ENCODE peak calls at places on chromosomes 6 and 20, in four cellular contexts. F is HepG2, Y is breast epithelium, L is upper lobe of left lung. X is an unnamed sample. For H3K4me1, the result is how much of the 10 kb centered on the place peaks cover.

GRCh38 chr6:124029535-124029934 is 225.9 kb downstream of the NKAIN2 start:
- DNase-seq in F (no peak), Y (no peak), L (no peak), X (no peak)

GRCh38 chr20:49964964-49965780 is 17.6 kb upstream of the SNAI1 start:
- DNase-seq in F (peak), Y (no peak), L (no peak), X (peak)

GRCh38 chr6:159716247-159717086 is 10.8 kb upstream of the WTAP start:
- DNase-seq in F (no peak), Y (no peak), L (no peak), X (no peak)

GRCh38 chr6:449486-450419 is 58.2 kb downstream of the IRF4 start:
- DNase-seq in F (no peak), Y (no peak), L (peak), X (no peak)

GRCh38 chr6:108941281-108941680 is 93.1 kb downstream of the ARMC2 start:
- DNase-seq in F (no peak), Y (no peak), L (no peak), X (no peak)

GRCh38 chr6:131615275-131615674 is 12.8 kb downstream of the MED23 start:
- DNase-seq in F (no peak), Y (no peak), L (no peak), X (no peak)

GRCh38 chr6:13261464-13261994 is 66.8 kb downstream of the TBC1D7 start:
- DNase-seq in F (no peak), Y (no peak), L (no peak), X (peak)

GRCh38 chr20:32727663-32728062 is 15.6 kb downstream of the COMMD7 start:
- DNase-seq in F (no peak), Y (no peak), L (no peak), X (no peak)

GRCh38 chr6:75791881-75792280 is 42.8 kb downstream of the MYO6 start:
- DNase-seq in F (no peak), Y (no peak), L (no peak), X (no peak)

GRCh38 chr6:166460473-166461437 is 78.0 kb upstream of the MPC1 start:
- DNase-seq in F (no peak), Y (no peak), L (no peak), X (no peak)

GRCh38 chr6:170438861-170439260 is 114.2 kb downstream of the PSMB1 start:
- DNase-seq in F (no peak), Y (no peak), L (no peak), X (no peak)
- TF ChIP-seq POLR2A in F (no peak), Y (no peak), L (no peak), X (no peak)

GRCh38 chr20:4065405-4065841 is 50.1 kb upstream of the RNF24 start:
- DNase-seq in F (no peak), Y (no peak), L (no peak), X (no peak)
- H3K4me1 ChIP-seq in F (under half), Y (under half), L (under half), X (under half)

DNA sequence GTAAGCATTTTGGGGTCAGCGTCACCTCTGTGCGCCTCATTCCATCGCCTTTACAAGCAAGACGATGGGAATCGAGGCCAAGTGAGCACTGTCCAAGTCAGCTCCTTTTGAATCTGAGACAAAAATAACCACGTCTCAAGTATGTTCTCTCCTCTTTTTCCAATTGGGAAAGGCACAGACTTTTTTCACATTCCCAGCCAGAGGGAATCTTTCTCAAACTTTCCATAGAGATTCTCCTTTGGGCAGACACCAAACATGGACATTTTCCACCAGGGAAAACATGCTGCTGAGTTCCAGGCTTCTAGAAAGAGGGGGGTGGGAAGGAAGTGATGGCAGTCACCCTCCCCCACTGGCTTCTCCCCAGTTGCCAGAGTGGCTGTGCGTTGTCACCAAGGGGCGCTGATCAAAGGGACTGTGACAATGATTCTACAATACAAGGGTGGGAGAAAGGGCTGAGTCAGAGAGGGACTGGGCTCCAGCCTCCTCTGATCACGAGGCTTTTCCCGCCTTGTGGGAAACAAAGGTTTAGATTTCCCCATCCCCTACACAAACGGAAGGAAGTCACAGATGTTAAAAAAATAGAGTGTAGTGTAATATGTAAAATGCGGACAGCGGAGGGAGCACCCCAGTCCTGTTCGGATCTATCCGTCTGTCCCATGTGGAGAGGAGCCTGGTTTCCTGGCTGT is 281.9 kb upstream of the RNF24 start:
- DNase-seq in F (peak), Y (no peak), L (no peak), X (no peak)
- TF ChIP-seq POLR2AphosphoS5 in F (no peak), Y (no peak), L (no peak), X (no peak)

DNA sequence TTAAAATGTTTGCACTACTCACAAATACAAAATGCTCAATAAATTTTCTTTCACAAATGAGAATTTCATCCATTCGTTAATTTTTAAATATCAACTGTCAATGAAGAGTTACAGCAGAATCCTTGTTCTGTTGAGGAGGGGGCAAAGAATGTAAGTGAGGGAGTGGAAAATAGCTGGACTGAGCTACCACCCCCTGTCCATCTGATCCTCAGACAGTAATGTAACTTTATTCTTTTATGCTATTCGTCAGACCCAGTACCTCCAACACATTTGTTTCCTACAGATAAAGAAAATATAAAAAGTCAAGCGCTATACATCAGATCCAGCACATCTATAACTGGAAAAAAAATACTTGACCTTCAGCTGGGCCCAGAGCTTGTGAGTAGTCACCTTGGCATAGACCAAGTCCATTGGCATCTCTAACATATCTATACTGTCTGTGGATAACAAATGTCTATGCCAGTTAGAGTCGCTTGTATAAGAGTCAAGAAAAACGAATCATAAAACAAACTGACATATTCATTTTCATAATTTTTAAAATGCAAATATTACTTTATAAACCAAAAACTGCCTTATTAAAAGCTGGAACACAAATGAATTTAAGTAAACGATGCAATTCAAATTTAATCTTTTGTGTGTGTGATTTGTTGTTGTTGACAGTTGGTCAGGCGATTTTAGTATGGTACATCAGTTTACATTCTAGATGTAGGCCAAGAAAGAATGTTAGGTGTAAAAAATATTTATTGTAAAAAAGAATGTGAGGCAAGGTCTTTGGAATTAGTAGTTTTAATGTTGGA is 57.2 kb upstream of the HFE start:
- DNase-seq in F (no peak), Y (no peak), L (no peak), X (no peak)
- TF ChIP-seq POLR2A in F (no peak), Y (no peak), L (no peak), X (no peak)

GRCh38 chr20:25224941-25225340 is 22.9 kb upstream of the PYGB start:
- DNase-seq in F (no peak), Y (no peak), L (peak), X (no peak)
- H3K4me1 ChIP-seq in F (under half), Y (under half), L (under half), X (under half)

DNA sequence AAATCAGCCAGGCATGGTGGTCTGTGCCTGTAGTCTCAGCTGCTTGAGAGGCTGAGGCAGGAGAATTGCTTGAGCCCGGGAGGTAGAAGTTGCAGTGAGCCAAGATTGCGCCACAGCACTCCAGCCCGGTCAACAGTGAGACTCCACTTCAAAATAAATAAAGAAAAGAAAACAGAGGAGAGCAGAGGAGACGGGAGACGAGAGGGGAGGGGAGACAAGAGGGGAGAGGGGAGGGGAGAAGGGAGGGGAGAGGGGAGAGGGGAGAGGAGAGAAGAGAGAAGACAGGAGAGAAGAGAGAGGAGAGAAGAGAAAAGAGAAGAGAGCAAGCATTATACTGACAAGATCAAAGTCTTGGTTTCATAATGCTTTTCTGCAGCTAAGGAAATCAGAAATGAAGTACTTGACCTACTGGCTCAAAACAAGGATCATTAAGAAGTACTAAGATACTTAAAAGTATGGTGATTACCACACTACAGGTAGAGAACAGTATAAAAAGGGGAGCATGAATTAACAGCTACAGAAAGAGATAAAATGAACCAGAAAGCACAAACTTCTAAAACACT is 30.5 kb downstream of the FAM8A1 start:
- DNase-seq in F (peak), Y (no peak), L (no peak), X (peak)
- TF ChIP-seq POLR2AphosphoS5 in F (no peak), Y (no peak), L (no peak), X (no peak)

GRCh38 chr6:41789937-41790502 is 2.5 kb downstream of the TOMM6 start:
- DNase-seq in F (no peak), Y (no peak), L (no peak), X (no peak)
- TF ChIP-seq POLR2A in F (no peak), Y (no peak), L (no peak), X (no peak)

GRCh38 chr6:18414102-18414501 is 27.0 kb downstream of the RNF144B start:
- DNase-seq in F (no peak), Y (no peak), L (no peak), X (no peak)

GRCh38 chr6:18413320-18413830 is 26.2 kb downstream of the RNF144B start:
- DNase-seq in F (no peak), Y (no peak), L (no peak), X (no peak)

GRCh38 chr6:18415671-18416340 is 28.7 kb downstream of the RNF144B start:
- DNase-seq in F (no peak), Y (no peak), L (no peak), X (no peak)

GRCh38 chr6:18415207-18415606 is 28.1 kb downstream of the RNF144B start:
- DNase-seq in F (no peak), Y (no peak), L (no peak), X (no peak)

DNA sequence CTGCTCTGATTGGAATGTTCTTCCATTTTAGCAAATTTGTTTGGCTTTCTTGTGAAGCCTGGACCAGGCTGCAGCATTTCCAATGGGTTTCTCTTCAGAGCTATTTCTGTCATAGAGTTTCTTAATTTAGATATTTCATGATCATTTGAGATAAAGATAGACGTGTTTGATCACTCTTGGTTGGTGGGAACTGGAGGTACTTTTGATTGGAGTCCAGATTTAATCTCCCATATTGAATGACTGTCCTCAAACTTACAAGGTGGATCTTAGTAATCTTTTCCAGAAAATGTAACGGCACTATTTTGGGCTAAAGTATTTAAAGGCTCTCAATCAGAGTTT is 29.2 kb downstream of the RNF144B start:
- DNase-seq in F (no peak), Y (no peak), L (no peak), X (no peak)
- H3K4me1 ChIP-seq in F (under half), Y (under half), L (under half), X (under half)

DNA sequence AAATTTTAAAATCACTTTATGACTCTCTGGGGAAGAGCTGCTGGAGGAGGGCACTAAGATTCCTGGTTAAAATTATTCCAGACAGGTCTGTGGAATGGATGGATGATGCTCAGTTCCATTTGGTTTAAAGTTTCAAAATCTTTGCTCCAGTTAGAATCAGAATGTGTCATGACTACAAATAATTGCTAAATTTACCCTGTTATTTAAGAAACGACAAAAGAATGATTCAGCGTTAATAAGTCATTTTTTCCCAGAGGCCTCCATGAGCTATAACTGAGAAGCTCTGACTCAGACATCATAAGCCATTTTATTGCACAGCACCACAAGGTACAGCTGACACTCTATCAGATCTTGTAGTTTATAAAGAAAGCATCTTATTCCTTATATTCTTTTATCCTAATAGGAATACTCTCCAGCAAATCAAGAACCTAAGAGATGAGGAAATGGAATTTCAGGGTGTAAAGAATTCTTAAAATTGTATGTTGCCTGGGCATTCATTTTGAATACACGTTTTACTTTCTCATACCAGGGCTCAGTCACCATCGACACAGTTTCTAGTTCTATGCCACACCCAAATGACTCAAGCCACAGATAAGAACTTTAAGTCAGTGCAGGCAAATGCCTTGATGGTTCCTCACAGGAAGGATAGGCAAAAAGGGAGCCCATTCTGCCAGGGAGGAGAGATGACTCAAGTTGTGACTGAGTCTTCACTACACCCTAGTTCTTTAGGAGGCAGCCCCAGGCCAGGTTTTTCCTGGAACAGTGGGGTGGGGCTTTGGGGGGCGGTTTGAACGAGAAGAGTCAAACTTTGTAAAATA is 636.0 kb downstream of the MMUT start:
- DNase-seq in F (no peak), Y (no peak), L (no peak), X (peak)
- TF ChIP-seq POLR2AphosphoS5 in F (no peak), Y (no peak), L (no peak), X (no peak)